ENCODE peak calls at places on chromosomes 16 and 17, in nine cellular contexts. B, N, D, K, O, M, T, I and W are unnamed samples.

GRCh38 chr16:72291531-72291981 is 119.6 kb upstream of the PMFBP1 start:
- DNase-seq in B (peak), N (no peak), D (no peak), K (no peak), O (no peak), M (no peak), T (no peak), I (no peak), W (peak)

GRCh38 chr16:90001761-90002503 is 17.3 kb downstream of the DBNDD1 start:
- DNase-seq in B (no peak), N (no peak), D (no peak), K (no peak), O (no peak), M (no peak), T (no peak), I (no peak), W (no peak)

GRCh38 chr16:29862383-29862883 is 593 bp downstream of the CDIPT start:
- DNase-seq in B (peak), N (no peak), D (peak), K (no peak), O (no peak), M (peak), T (no peak), I (no peak), W (peak)

GRCh38 chr17:77208217-77208808 is 67.5 kb downstream of the SEC14L1 start:
- DNase-seq in B (peak), N (peak), D (no peak), K (no peak), O (peak), M (peak), T (no peak), I (no peak), W (peak)

GRCh38 chr17:48724241-48725004 is 1.4 kb downstream of the PRAC2 start:
- DNase-seq in B (peak), N (peak), D (peak), K (peak), O (peak), M (peak), T (peak), I (peak), W (peak)

GRCh38 chr17:31824771-31825360 is 34.2 kb downstream of the COPRS start:
- DNase-seq in B (no peak), N (no peak), D (no peak), K (no peak), O (no peak), M (no peak), T (no peak), I (no peak), W (no peak)

GRCh38 chr17:64277831-64278562 is 14.9 kb upstream of the TEX2 start:
- DNase-seq in B (peak), N (no peak), D (no peak), K (no peak), O (no peak), M (no peak), T (no peak), I (no peak), W (peak)

GRCh38 chr17:53101706-53102105 is 721.0 kb upstream of the KIF2B start:
- DNase-seq in B (no peak), N (no peak), D (no peak), K (no peak), O (no peak), M (no peak), T (no peak), I (no peak), W (no peak)

GRCh38 chr16:48608452-48608851 is 1.5 kb downstream of the N4BP1 start:
- DNase-seq in B (no peak), N (no peak), D (no peak), K (peak), O (no peak), M (no peak), T (no peak), I (no peak), W (no peak)

GRCh38 chr17:12691173-12691572 is 25.5 kb downstream of the MYOCD start:
- DNase-seq in B (peak), N (no peak), D (no peak), K (no peak), O (no peak), M (no peak), T (no peak), I (no peak), W (peak)

GRCh38 chr16:84425696-84426095 is 57.4 kb downstream of the ATP2C2 start:
- DNase-seq in B (no peak), N (no peak), D (no peak), K (no peak), O (no peak), M (no peak), T (no peak), I (no peak), W (no peak)

GRCh38 chr16:23248261-23249194 is 53.6 kb upstream of the SCNN1B start:
- DNase-seq in B (no peak), N (no peak), D (no peak), K (no peak), O (no peak), M (no peak), T (no peak), I (no peak), W (peak)

GRCh38 chr17:50133028-50133768 is 3.2 kb upstream of the SAMD14 start:
- DNase-seq in B (peak), N (peak), D (no peak), K (no peak), O (peak), M (no peak), T (no peak), I (no peak), W (no peak)

GRCh38 chr17:7004398-7005253 is 7.8 kb upstream of the RNASEK start:
- DNase-seq in B (peak), N (no peak), D (no peak), K (peak), O (no peak), M (no peak), T (no peak), I (no peak), W (peak)

GRCh38 chr17:40316571-40317344 is 7.8 kb downstream of the RARA start:
- DNase-seq in B (peak), N (peak), D (peak), K (no peak), O (peak), M (peak), T (no peak), I (no peak), W (peak)

GRCh38 chr17:46157443-46158107 is 35.7 kb downstream of the KANSL1 start:
- DNase-seq in B (peak), N (no peak), D (no peak), K (no peak), O (no peak), M (no peak), T (no peak), I (no peak), W (peak)

GRCh38 chr17:50660042-50660886 is 25.6 kb downstream of the ABCC3 start:
- DNase-seq in B (peak), N (peak), D (peak), K (no peak), O (peak), M (peak), T (no peak), I (no peak), W (peak)

GRCh38 chr17:83083368-83084201 is 4.2 kb downstream of the METRNL start:
- DNase-seq in B (peak), N (no peak), D (no peak), K (no peak), O (peak), M (no peak), T (no peak), I (peak), W (peak)

GRCh38 chr17:58525239-58525638 is 10.8 kb upstream of the MTMR4 start:
- DNase-seq in B (peak), N (peak), D (peak), K (no peak), O (no peak), M (no peak), T (no peak), I (no peak), W (peak)

GRCh38 chr16:81443688-81444447 is 740 bp upstream of the CMIP start:
- DNase-seq in B (no peak), N (no peak), D (peak), K (no peak), O (no peak), M (no peak), T (no peak), I (no peak), W (no peak)

GRCh38 chr17:17508641-17509591 is 12.7 kb upstream of the RASD1 start:
- DNase-seq in B (no peak), N (peak), D (peak), K (no peak), O (no peak), M (no peak), T (no peak), I (no peak), W (no peak)

GRCh38 chr17:50909765-50910661 is 43.9 kb upstream of the TOB1 start:
- DNase-seq in B (no peak), N (no peak), D (no peak), K (no peak), O (no peak), M (no peak), T (no peak), I (peak), W (no peak)

GRCh38 chr17:72534265-72534664 is 413.4 kb downstream of the SOX9 start:
- DNase-seq in B (no peak), N (no peak), D (no peak), K (no peak), O (no peak), M (no peak), T (no peak), I (no peak), W (no peak)

GRCh38 chr17:50893183-50893993 is 27.2 kb upstream of the TOB1 start:
- DNase-seq in B (peak), N (no peak), D (no peak), K (no peak), O (peak), M (no peak), T (peak), I (no peak), W (no peak)

GRCh38 chr17:80704894-80705293 is 160.3 kb downstream of the RPTOR start:
- DNase-seq in B (no peak), N (no peak), D (no peak), K (no peak), O (no peak), M (no peak), T (no peak), I (no peak), W (no peak)

DNA sequence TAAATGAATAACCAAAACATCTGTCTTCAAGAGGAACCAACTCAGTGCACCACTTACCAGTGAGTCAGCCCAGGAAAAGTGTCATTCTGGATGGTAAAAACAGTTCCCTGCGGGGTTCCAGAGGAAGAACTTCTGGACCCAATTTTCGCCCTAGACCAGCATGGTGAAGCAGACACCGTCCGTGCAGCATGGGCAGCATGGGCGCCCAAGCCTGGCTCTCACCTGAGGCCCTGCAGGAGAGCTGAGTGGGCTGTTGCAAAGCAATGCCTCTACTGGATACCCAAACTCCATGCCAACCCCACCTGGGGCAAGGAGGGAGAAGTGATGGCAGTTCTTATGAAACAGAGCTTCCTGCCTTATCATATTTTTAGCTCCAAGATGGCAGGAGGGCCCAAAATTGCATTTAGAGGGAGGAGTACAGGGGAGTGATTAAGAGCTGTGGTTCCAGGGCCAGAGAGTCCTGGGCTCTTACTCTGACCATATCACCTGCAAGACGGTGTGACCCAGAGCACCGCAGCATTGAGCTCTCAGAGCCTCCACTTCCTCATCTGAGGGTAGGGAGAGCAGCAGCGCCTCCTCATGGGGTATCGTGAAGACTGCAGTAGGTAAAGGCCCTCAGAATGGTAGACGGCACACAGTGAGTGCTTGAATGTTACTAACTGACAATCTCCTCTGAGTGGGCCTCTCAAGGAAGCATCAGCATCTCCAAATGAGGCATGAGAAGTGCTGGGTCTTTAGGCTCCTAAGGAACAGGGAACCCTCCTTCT is 16.6 kb upstream of the INPP5K start:
- DNase-seq in B (peak), N (no peak), D (no peak), K (peak), O (no peak), M (no peak), T (no peak), I (peak), W (no peak)
- TF ChIP-seq CTCF in B (peak), N (peak), D (peak), K (peak), O (peak), M (no peak), T (no peak), I (peak), W (no peak)

DNA sequence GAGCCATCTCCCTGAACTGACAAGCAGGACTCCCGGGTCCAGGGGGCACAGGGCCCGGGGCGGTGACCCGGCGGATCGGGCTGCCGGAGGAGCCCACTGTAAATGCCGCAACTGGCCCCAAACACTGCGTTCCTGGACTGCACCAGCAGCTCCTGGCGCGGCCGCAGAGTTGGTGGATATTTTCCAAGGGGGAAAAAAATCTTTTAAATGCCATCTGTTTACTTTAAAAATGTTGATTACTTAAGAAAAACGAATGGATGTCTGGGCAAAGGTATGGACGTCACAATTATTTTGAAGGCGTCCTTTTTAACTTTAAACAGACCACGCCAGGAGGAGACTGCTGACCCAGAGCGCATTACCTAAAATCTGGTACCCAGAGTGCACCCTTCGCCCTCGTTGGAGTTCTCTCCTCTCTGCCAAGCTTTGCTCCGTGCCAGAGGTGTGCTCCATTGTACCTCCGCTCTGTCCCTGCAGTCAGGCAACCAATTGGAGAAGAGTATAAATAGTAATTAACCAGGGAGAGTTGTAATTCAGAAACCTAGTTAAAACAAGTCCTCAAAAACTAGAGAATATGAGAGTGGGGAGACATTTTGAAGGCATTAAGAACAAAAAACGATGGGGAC is 3.5 kb downstream of the HS3ST3B1 start:
- DNase-seq in B (no peak), N (no peak), D (no peak), K (no peak), O (no peak), M (no peak), T (no peak), I (no peak), W (peak)
- H3K4me3 ChIP-seq in B (peak), N (peak), D (peak), K (no peak), O (no peak), M (peak), T (no peak), I (peak), W (peak)

DNA sequence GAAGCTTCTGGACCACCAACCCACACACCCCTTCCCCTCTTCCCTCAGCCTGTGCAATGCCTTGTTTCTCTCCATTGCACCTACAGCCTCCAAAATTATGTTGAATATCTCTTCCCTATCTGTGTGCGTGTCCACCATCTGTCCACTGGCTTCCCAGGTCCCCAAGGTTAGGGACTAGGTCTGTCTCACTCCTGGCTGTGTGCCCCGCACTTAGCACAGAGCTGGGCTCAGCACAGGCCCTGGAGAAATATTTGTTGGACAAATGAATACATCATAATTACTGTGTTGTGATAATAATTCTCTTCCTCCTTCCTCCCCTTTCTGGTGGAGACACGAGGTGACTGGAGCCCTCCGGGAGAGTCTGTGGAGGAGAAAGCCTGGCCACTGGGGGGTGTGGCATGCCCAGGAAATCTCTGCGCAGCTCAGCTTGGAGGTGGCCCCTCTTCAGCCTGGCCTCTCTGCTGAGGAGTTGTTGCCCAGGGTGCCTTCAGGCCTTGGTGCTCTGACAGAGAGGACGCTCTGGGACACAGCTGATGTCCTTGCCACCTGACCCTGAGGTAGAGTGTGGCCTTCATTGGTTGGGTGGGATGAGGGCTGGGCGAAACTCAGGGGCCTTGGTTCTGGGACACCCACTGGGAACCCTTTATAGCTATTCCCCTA is 3.3 kb upstream of the BRD7 start:
- DNase-seq in B (peak), N (no peak), D (no peak), K (no peak), O (no peak), M (no peak), T (no peak), I (no peak), W (peak)
- TF ChIP-seq CTCF in B (peak), N (no peak), D (peak), K (no peak), O (peak), M (no peak), T (no peak), I (no peak), W (peak)

GRCh38 chr17:11031787-11032186 is 193.9 kb upstream of the PIRT start:
- DNase-seq in B (no peak), N (no peak), D (no peak), K (no peak), O (no peak), M (no peak), T (no peak), I (no peak), W (no peak)
- H3K4me3 ChIP-seq in B (no peak), N (no peak), D (no peak), K (no peak), O (no peak), M (no peak), T (no peak), I (no peak), W (no peak)

DNA sequence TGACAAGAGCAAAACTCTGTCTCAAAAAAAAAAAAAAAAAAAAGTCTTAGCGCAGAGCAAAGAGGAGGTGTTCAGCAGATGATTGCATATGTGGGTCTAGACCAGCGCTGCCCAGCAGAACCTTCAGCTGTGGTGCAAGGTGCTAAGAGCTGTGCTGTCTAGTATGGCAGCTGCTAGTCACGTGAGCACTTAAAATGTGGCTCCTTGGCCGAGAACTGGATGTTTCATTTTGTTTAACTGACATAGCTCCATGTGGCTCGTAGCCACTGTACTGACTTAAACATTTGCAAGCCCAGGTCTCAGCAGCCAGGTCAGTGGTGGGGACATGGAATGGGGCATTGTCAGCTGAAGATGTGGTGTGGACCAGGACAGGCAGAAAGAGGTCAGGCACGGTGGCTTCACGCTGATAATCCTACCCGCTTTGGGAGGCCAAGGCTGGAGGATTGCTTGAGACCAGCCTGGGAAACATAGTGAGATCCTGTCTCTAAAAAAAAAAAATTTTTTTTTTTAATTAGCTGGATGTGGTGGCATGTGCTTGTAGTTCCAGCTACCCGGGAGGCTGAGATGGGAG is 9.2 kb downstream of the C1QTNF1 start:
- DNase-seq in B (no peak), N (no peak), D (no peak), K (no peak), O (peak), M (no peak), T (no peak), I (no peak), W (no peak)
- TF ChIP-seq CTCF in B (no peak), N (no peak), D (no peak), K (no peak), O (no peak), M (no peak), T (no peak), I (no peak), W (no peak)

GRCh38 chr17:8964801-8965393 is 610 bp downstream of the PIK3R5 start:
- DNase-seq in B (no peak), N (no peak), D (no peak), K (no peak), O (no peak), M (no peak), T (no peak), I (no peak), W (no peak)
- H3K4me3 ChIP-seq in B (no peak), N (peak), D (peak), K (peak), O (no peak), M (peak), T (peak), I (peak), W (no peak)